ENCODE peak calls at places on chromosome 13, in six cellular contexts. One of them, this sample, is unnamed.
A peak's percentile ranks its signal among the peaks of the same experiment; 100 is the strongest.

GRCh38 chr13:30855569-30855968 is 50.5 kb upstream of the MEDAG start:
- DNase-seq in colonic mucosa: no peak
- DNase-seq in CD4-positive, alpha-beta memory T cell: no peak
- DNase-seq in GM23248: no peak
- DNase-seq in Peyer's patch: no peak
- DNase-seq in Panc1: no peak
- DNase-seq in this sample: no peak

GRCh38 chr13:33125821-33126570 is 109.8 kb downstream of the KL start:
- DNase-seq in colonic mucosa: no peak
- DNase-seq in CD4-positive, alpha-beta memory T cell: no peak
- DNase-seq in GM23248: peak; percentile 96
- DNase-seq in Peyer's patch: peak; percentile 57
- DNase-seq in Panc1: peak; percentile 35
- DNase-seq in this sample: peak; percentile 46

GRCh38 chr13:45368571-45368970 is 27.6 kb upstream of the TPT1 start:
- DNase-seq in colonic mucosa: no peak
- DNase-seq in CD4-positive, alpha-beta memory T cell: no peak
- DNase-seq in GM23248: no peak
- DNase-seq in Peyer's patch: no peak
- DNase-seq in Panc1: no peak
- DNase-seq in this sample: peak; percentile 60

GRCh38 chr13:27792393-27793218 is at the start of gene GSX1:
- DNase-seq in colonic mucosa: peak; percentile 44
- DNase-seq in CD4-positive, alpha-beta memory T cell: no peak
- DNase-seq in GM23248: peak; percentile 86
- DNase-seq in Peyer's patch: peak; percentile 53
- DNase-seq in Panc1: no peak
- DNase-seq in this sample: peak; percentile 31

GRCh38 chr13:61276401-61276800 is 139.2 kb downstream of the PCDH20 start:
- DNase-seq in colonic mucosa: no peak
- DNase-seq in CD4-positive, alpha-beta memory T cell: no peak
- DNase-seq in GM23248: no peak
- DNase-seq in Peyer's patch: no peak
- DNase-seq in Panc1: no peak
- DNase-seq in this sample: no peak

GRCh38 chr13:100269837-100270236 is 180.9 kb downstream of the PCCA start:
- DNase-seq in colonic mucosa: peak; percentile 62
- DNase-seq in CD4-positive, alpha-beta memory T cell: no peak
- DNase-seq in GM23248: peak; percentile 31
- DNase-seq in Peyer's patch: peak; percentile 51
- DNase-seq in Panc1: no peak
- DNase-seq in this sample: peak; percentile 12

GRCh38 chr13:76837811-76838210 is 48.4 kb downstream of the KCTD12 start:
- DNase-seq in colonic mucosa: no peak
- DNase-seq in CD4-positive, alpha-beta memory T cell: no peak
- DNase-seq in GM23248: peak; percentile 11
- DNase-seq in Peyer's patch: no peak
- DNase-seq in Panc1: no peak
- DNase-seq in this sample: no peak

GRCh38 chr13:64810701-64811258 is 2419.4 kb downstream of the PCDH9 start:
- DNase-seq in colonic mucosa: no peak
- DNase-seq in CD4-positive, alpha-beta memory T cell: no peak
- DNase-seq in GM23248: peak; percentile 11
- DNase-seq in Peyer's patch: no peak
- DNase-seq in Panc1: no peak
- DNase-seq in this sample: no peak

GRCh38 chr13:43242040-43242439 is 218.7 kb downstream of the DNAJC15 start:
- DNase-seq in colonic mucosa: no peak
- DNase-seq in CD4-positive, alpha-beta memory T cell: no peak
- DNase-seq in GM23248: no peak
- DNase-seq in Peyer's patch: no peak
- DNase-seq in Panc1: no peak
- DNase-seq in this sample: no peak

GRCh38 chr13:48260970-48261369 is 28.0 kb downstream of the ITM2B start:
- DNase-seq in colonic mucosa: no peak
- DNase-seq in CD4-positive, alpha-beta memory T cell: no peak
- DNase-seq in GM23248: no peak
- DNase-seq in Peyer's patch: no peak
- DNase-seq in Panc1: no peak
- DNase-seq in this sample: no peak

DNA sequence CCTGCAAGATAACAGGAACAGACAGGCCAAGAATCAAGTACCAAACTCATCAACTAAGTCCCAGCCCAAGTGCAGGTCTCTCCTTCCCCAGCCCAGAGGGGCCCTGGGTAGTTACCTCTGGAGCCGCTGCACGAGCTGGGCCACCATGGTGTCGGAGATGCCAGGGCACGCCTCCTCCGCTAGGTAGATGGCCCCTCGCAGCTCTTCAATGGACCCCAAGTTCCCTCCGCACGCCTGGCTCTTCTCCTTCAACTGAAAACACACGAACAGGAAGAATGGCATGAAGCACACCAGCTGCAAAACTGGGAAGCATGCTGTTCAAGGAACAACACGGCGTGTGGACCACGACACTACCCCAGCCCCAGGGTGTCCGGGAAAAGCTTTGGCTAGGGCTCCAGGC is 119.9 kb downstream of the STK24 start:
- DNase-seq in colonic mucosa: no peak
- DNase-seq in CD4-positive, alpha-beta memory T cell: no peak
- DNase-seq in GM23248: no peak
- DNase-seq in Peyer's patch: no peak
- DNase-seq in Panc1: no peak
- DNase-seq in this sample: no peak
- H3K27ac ChIP-seq in colonic mucosa: no peak overlapping the region
- H3K27ac ChIP-seq in CD4-positive, alpha-beta memory T cell: no peak overlapping the region
- H3K27ac ChIP-seq in GM23248: no peak overlapping the region
- H3K27ac ChIP-seq in Peyer's patch: no peak overlapping the region
- H3K27ac ChIP-seq in Panc1: no peak overlapping the region
- H3K27ac ChIP-seq in this sample: no peak overlapping the region

GRCh38 chr13:112984501-112984900 is 15.5 kb downstream of the MCF2L start:
- DNase-seq in colonic mucosa: no peak
- DNase-seq in CD4-positive, alpha-beta memory T cell: no peak
- DNase-seq in GM23248: no peak
- DNase-seq in Peyer's patch: no peak
- DNase-seq in Panc1: no peak
- DNase-seq in this sample: no peak
- H3K27ac ChIP-seq in colonic mucosa: peak overlapping the region; percentile 71
- H3K27ac ChIP-seq in CD4-positive, alpha-beta memory T cell: no peak overlapping the region
- H3K27ac ChIP-seq in GM23248: no peak overlapping the region
- H3K27ac ChIP-seq in Peyer's patch: peak overlapping the region; percentile 22
- H3K27ac ChIP-seq in Panc1: no peak overlapping the region
- H3K27ac ChIP-seq in this sample: no peak overlapping the region

GRCh38 chr13:73481265-73481664 is 422.5 kb downstream of the KLF5 start:
- DNase-seq in colonic mucosa: no peak
- DNase-seq in CD4-positive, alpha-beta memory T cell: no peak
- DNase-seq in GM23248: no peak
- DNase-seq in Peyer's patch: no peak
- DNase-seq in Panc1: no peak
- DNase-seq in this sample: no peak

GRCh38 chr13:73480784-73481183 is 422.0 kb downstream of the KLF5 start:
- DNase-seq in colonic mucosa: no peak
- DNase-seq in CD4-positive, alpha-beta memory T cell: no peak
- DNase-seq in GM23248: no peak
- DNase-seq in Peyer's patch: no peak
- DNase-seq in Panc1: no peak
- DNase-seq in this sample: no peak

GRCh38 chr13:73473016-73473415 is 414.2 kb downstream of the KLF5 start:
- DNase-seq in colonic mucosa: no peak
- DNase-seq in CD4-positive, alpha-beta memory T cell: no peak
- DNase-seq in GM23248: no peak
- DNase-seq in Peyer's patch: no peak
- DNase-seq in Panc1: no peak
- DNase-seq in this sample: no peak

GRCh38 chr13:73481877-73482445 is 423.2 kb downstream of the KLF5 start:
- DNase-seq in colonic mucosa: no peak
- DNase-seq in CD4-positive, alpha-beta memory T cell: no peak
- DNase-seq in GM23248: no peak
- DNase-seq in Peyer's patch: no peak
- DNase-seq in Panc1: no peak
- DNase-seq in this sample: no peak

DNA sequence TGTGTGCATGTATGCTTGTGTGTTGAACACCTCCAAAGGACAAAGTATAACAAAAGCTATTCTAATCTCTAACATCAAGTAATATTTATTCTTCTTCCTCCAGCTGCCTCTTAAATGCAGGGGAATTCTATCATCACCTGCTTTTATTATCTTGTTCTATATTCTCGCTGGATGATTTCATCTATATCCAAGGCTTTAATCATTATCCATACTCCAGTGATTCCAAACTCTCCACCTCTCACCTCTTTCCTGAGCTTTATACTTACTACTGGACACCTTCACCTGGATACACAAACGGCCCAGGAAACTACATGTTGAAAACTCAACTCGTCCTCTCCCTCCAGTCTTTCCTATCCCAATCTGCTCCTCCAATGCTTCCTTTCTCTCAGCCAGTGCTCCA is 418.6 kb downstream of the KLF5 start:
- DNase-seq in colonic mucosa: no peak
- DNase-seq in CD4-positive, alpha-beta memory T cell: no peak
- DNase-seq in GM23248: no peak
- DNase-seq in Peyer's patch: no peak
- DNase-seq in Panc1: no peak
- DNase-seq in this sample: no peak
- H3K27ac ChIP-seq in colonic mucosa: no peak overlapping the region
- H3K27ac ChIP-seq in CD4-positive, alpha-beta memory T cell: no peak overlapping the region
- H3K27ac ChIP-seq in GM23248: no peak overlapping the region
- H3K27ac ChIP-seq in Peyer's patch: no peak overlapping the region
- H3K27ac ChIP-seq in Panc1: no peak overlapping the region
- H3K27ac ChIP-seq in this sample: no peak overlapping the region

GRCh38 chr13:41590643-41591042 is 133.3 kb downstream of the RGCC start:
- DNase-seq in colonic mucosa: no peak
- DNase-seq in CD4-positive, alpha-beta memory T cell: no peak
- DNase-seq in GM23248: no peak
- DNase-seq in Peyer's patch: no peak
- DNase-seq in Panc1: no peak
- DNase-seq in this sample: peak; percentile 86

GRCh38 chr13:41589434-41589833 is 132.1 kb downstream of the RGCC start:
- DNase-seq in colonic mucosa: no peak
- DNase-seq in CD4-positive, alpha-beta memory T cell: no peak
- DNase-seq in GM23248: no peak
- DNase-seq in Peyer's patch: no peak
- DNase-seq in Panc1: no peak
- DNase-seq in this sample: no peak

GRCh38 chr13:41590122-41590521 is 132.8 kb downstream of the RGCC start:
- DNase-seq in colonic mucosa: no peak
- DNase-seq in CD4-positive, alpha-beta memory T cell: no peak
- DNase-seq in GM23248: no peak
- DNase-seq in Peyer's patch: no peak
- DNase-seq in Panc1: no peak
- DNase-seq in this sample: no peak

GRCh38 chr13:41587490-41587889 is 130.1 kb downstream of the RGCC start:
- DNase-seq in colonic mucosa: no peak
- DNase-seq in CD4-positive, alpha-beta memory T cell: no peak
- DNase-seq in GM23248: no peak
- DNase-seq in Peyer's patch: no peak
- DNase-seq in Panc1: no peak
- DNase-seq in this sample: no peak

DNA sequence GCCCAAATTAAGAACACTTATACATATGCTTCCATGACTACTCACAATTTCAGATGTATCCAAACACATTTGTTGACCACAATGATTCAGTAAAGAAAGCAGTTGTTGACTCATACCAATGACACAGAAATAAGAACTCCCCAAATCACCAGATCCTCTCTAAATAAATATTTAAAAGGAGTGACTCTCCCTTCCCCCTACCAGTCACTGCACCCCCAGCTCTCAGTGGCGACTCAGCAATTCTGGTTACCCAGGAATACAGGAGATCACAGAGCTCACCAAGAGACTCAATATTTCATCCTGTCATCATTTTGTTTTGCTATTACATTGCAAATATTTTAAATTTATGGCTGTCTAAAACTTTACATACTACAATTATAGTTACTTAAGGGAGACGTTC is 131.5 kb downstream of the RGCC start:
- DNase-seq in colonic mucosa: no peak
- DNase-seq in CD4-positive, alpha-beta memory T cell: no peak
- DNase-seq in GM23248: peak; percentile 94
- DNase-seq in Peyer's patch: no peak
- DNase-seq in Panc1: peak; percentile 77
- DNase-seq in this sample: peak; percentile 88
- H3K27ac ChIP-seq in colonic mucosa: no peak overlapping the region
- H3K27ac ChIP-seq in CD4-positive, alpha-beta memory T cell: no peak overlapping the region
- H3K27ac ChIP-seq in GM23248: peak overlapping the region; percentile 74
- H3K27ac ChIP-seq in Peyer's patch: no peak overlapping the region
- H3K27ac ChIP-seq in Panc1: no peak overlapping the region
- H3K27ac ChIP-seq in this sample: peak overlapping the region; percentile 75